ENCODE peak calls at places on chromosome 16, in eight cellular contexts. X, Z, L, C, B, W, J and T are unnamed samples.

GRCh38 chr16:12758670-12759558 is 44.8 kb downstream of the CPPED1 start:
- DNase-seq in Z (no peak), W (no peak), C (no peak), B (no peak), X (no peak), J (no peak), L (no peak), T (no peak)

GRCh38 chr16:68711421-68712139 is 25.5 kb upstream of the CDH1 start:
- DNase-seq in X (no peak), J (no peak), C (no peak), L (no peak), B (no peak), Z (no peak), W (no peak), T (peak; percentile 88)

GRCh38 chr16:2512920-2513404 is 790 bp upstream of the ATP6V0C start:
- DNase-seq in L (no peak), Z (peak; percentile 72), X (no peak), J (no peak), W (no peak), B (peak; percentile 51), C (no peak), T (no peak)

GRCh38 chr16:30934827-30935557 is 11.6 kb downstream of the FBXL19 start:
- DNase-seq in C (no peak), L (no peak), Z (no peak), J (peak; percentile 71), B (no peak), W (peak; percentile 52), X (no peak), T (no peak)

GRCh38 chr16:27258241-27258734 is 10.3 kb downstream of the NSMCE1 start:
- DNase-seq in L (peak; percentile 60), B (no peak), C (no peak), X (peak; percentile 58), J (peak; percentile 41), Z (no peak), W (no peak), T (no peak)

GRCh38 chr16:2175454-2175853 is 19.9 kb downstream of the TRAF7 start:
- DNase-seq in J (no peak), L (no peak), C (no peak), Z (no peak), X (no peak), B (no peak), W (no peak), T (no peak)

GRCh38 chr16:73033271-73033998 is 14.5 kb downstream of the ZFHX3 start:
- DNase-seq in J (no peak), L (no peak), C (no peak), X (no peak), Z (no peak), B (no peak), W (peak; percentile 71), T (no peak)

GRCh38 chr16:27993587-27993986 is 69.9 kb downstream of the GSG1L start:
- DNase-seq in L (no peak), Z (no peak), B (no peak), W (no peak), C (no peak), X (no peak), J (no peak), T (no peak)

GRCh38 chr16:49620158-49620867 is 235.6 kb downstream of the ZNF423 start:
- DNase-seq in X (no peak), B (peak; percentile 12), W (no peak), Z (no peak), L (peak; percentile 62), C (no peak), J (peak; percentile 91), T (no peak)

GRCh38 chr16:9225527-9226316 is 134.3 kb downstream of the HAPSTR1 start:
- DNase-seq in L (no peak), W (no peak), Z (no peak), X (no peak), J (no peak), B (no peak), C (no peak), T (no peak)
- TF ChIP-seq CTCF in L (no peak), W (peak; percentile 45), Z (no peak), X (peak; percentile 35), J (peak; percentile 23), B (no peak), C (peak; percentile 55), T (no peak)

GRCh38 chr16:11315499-11315898 is 29.8 kb upstream of the RMI2 start:
- DNase-seq in W (peak; percentile 61), L (peak; percentile 83), C (no peak), B (no peak), Z (no peak), J (no peak), X (peak; percentile 18), T (no peak)
- TF ChIP-seq CTCF in W (peak; percentile 17), L (peak; percentile 18), C (peak; percentile 40), B (no peak), Z (no peak), J (no peak), X (peak; percentile 25), T (no peak)

GRCh38 chr16:58464916-58465731 is 34.8 kb upstream of the NDRG4 start:
- DNase-seq in W (peak; percentile 42), C (no peak), X (no peak), J (no peak), B (no peak), L (no peak), Z (no peak), T (no peak)
- TF ChIP-seq CTCF in W (peak; percentile 8), C (peak; percentile 41), X (no peak), J (no peak), B (no peak), L (no peak), Z (no peak), T (no peak)

DNA sequence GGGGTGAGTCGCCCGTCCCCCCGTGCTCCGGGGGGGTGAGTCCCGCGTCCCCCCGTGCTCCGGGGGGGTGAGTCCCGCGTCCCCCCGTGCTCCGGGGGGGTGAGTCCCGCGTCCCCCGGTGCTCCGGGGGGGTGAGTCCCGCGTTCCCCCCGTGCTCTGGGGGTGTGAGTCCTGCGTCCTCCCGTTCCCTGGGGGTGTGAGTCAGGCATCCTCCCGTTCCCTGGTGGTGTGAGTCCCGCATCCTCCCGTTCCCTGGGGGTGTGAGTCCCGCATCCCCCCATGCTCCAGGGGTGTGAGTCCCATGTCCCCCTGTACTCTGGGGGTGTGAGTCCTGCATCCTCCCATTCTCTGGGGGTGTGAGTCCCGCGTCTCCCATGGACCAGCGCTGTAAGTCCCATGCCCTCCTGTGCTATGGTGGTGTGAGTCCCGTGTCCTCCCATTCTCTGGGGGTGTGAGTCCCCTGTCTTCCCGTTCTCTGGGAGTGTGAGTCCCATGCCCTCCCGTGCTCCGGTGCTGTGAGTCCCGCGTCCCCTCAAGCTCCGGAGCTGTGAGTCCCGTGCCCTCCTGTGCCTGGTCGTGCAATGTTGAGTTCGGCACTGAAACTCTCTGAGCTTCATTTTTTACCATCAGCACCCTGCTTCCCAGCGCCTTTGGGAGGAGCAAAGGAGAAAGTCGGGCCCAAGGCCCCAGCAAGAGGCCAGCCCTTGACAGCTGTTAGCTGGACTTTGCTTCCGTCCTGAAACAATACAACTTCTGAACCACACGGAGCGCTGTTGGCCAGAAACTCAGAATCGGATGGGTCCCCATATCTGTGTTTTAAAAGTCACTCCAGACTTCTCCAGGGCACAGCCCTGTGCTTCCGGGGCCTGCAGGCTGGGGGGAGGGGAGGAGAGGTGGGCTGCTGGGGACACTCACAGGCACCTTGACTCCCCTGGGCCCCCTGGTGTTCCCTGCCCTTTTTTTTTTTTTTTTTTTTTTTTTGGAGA is 11.5 kb upstream of the ZC3H18 start:
- DNase-seq in B (no peak), L (peak; percentile 16), C (no peak), J (peak; percentile 79), Z (no peak), X (no peak), W (no peak), T (no peak)
- TF ChIP-seq CTCF in B (peak; percentile 46), L (peak; percentile 37), C (peak; percentile 51), J (peak; percentile 34), Z (no peak), X (peak; percentile 52), W (peak; percentile 39), T (peak; percentile 52)

DNA sequence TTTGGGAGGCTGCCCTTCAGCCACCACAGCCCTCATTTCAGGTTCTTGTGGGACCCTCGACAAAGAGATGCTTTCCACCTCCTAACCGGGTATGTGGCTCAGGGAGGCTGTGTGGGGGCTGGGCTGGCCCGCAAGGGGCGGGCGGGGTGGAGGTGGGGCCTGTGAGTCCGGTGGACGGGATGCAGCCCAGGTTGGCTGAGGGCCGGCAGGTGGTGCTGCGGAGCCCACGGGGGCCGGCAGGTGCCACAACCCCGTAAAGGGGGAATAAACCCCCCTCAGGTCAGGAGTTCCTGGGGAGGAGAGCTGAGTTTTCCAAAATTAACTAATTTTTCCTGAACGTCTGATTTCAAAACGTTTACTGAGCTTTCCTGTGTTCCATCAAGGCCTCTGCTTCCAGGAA is 4.9 kb upstream of the CIAO3 start:
- DNase-seq in W (peak; percentile 73), B (no peak), Z (no peak), X (no peak), J (no peak), L (no peak), C (peak; percentile 53), T (no peak)
- TF ChIP-seq CTCF in W (peak; percentile 58), B (no peak), Z (no peak), X (peak; percentile 31), J (peak; percentile 13), L (no peak), C (peak; percentile 77), T (peak; percentile 29)

DNA sequence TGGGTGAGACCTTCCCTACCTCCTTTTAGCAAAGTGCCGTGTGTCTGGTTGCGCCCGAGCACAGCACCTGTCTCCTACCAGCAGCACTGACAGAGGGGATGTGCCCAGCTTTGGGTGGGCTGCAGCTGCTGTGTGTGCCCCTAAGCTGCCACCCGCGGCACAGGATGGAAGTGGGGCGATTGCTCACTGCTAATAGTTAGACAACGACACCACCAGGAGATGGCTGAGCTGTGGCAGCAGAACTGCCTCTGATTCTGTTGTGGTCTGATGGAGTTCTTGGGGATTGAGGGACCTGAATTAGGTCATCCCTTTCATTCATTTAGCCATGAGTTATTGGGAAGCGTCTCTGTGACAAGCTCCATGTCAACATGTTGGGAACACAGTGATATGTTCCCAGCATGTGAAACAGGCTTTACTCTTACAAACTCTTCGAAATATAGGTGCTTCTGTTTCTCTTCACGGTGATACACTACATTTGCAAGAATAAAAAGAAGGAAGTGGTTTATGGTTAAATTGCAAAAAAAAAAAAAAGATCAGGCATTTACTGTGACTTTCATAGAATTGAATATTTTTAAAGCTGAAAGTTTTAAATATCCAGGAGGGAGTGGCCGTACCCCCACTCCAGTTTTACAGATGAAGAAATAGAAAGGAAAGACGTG is 184.4 kb downstream of the MAF start:
- DNase-seq in W (no peak), J (no peak), L (no peak), C (no peak), B (peak; percentile 20), X (no peak), Z (no peak), T (no peak)
- TF ChIP-seq CTCF in W (no peak), J (no peak), L (no peak), C (no peak), B (no peak), X (no peak), Z (no peak), T (no peak)

GRCh38 chr16:10373556-10373955 is 12.3 kb upstream of the ATF7IP2 start:
- DNase-seq in Z (no peak), C (no peak), J (no peak), W (no peak), L (no peak), B (no peak), X (no peak), T (no peak)
- TF ChIP-seq CTCF in Z (no peak), C (no peak), J (no peak), W (no peak), L (no peak), B (no peak), X (no peak), T (no peak)